ENCODE peak calls at places on chromosome 21, in six cellular contexts. One of them, this sample, is unnamed.

GRCh38 chr21:38989745-38990423 is 184.2 kb downstream of the ETS2 start:
- ATAC-seq in K562: no peak
- ATAC-seq in A549: no peak
- ATAC-seq in HepG2: peak
- ATAC-seq in upper lobe of left lung: peak
- ATAC-seq in GM12878: no peak
- ATAC-seq in this sample: no peak

GRCh38 chr21:28781602-28782274 is 210.9 kb downstream of the LTN1 start:
- ATAC-seq in K562: peak
- ATAC-seq in A549: peak
- ATAC-seq in HepG2: peak
- ATAC-seq in upper lobe of left lung: no peak
- ATAC-seq in GM12878: peak
- ATAC-seq in this sample: no peak

GRCh38 chr21:44079446-44079845 is 27.8 kb upstream of the PWP2 start:
- ATAC-seq in K562: no peak
- ATAC-seq in A549: no peak
- ATAC-seq in HepG2: no peak
- ATAC-seq in upper lobe of left lung: no peak
- ATAC-seq in GM12878: no peak
- ATAC-seq in this sample: no peak

GRCh38 chr21:31253684-31254083 is 90.4 kb downstream of the TIAM1 start:
- ATAC-seq in K562: no peak
- ATAC-seq in A549: no peak
- ATAC-seq in HepG2: no peak
- ATAC-seq in upper lobe of left lung: no peak
- ATAC-seq in GM12878: no peak
- ATAC-seq in this sample: no peak

GRCh38 chr21:17777321-17777720 is 41.8 kb downstream of the C21orf91 start:
- ATAC-seq in K562: no peak
- ATAC-seq in A549: no peak
- ATAC-seq in HepG2: no peak
- ATAC-seq in upper lobe of left lung: no peak
- ATAC-seq in GM12878: no peak
- ATAC-seq in this sample: no peak

GRCh38 chr21:44551290-44552015 is at the start of gene KRTAP10-2:
- ATAC-seq in K562: no peak
- ATAC-seq in A549: no peak
- ATAC-seq in HepG2: peak
- ATAC-seq in upper lobe of left lung: no peak
- ATAC-seq in GM12878: no peak
- ATAC-seq in this sample: no peak

GRCh38 chr21:28148400-28149064 is 844.1 kb downstream of the LTN1 start:
- ATAC-seq in K562: no peak
- ATAC-seq in A549: no peak
- ATAC-seq in HepG2: no peak
- ATAC-seq in upper lobe of left lung: no peak
- ATAC-seq in GM12878: no peak
- ATAC-seq in this sample: no peak

GRCh38 chr21:31503939-31504338 is 155.6 kb upstream of the SOD1 start:
- ATAC-seq in K562: no peak
- ATAC-seq in A549: no peak
- ATAC-seq in HepG2: no peak
- ATAC-seq in upper lobe of left lung: no peak
- ATAC-seq in GM12878: no peak
- ATAC-seq in this sample: no peak

GRCh38 chr21:40074198-40074597 is 207.0 kb downstream of the PCP4 start:
- ATAC-seq in K562: no peak
- ATAC-seq in A549: no peak
- ATAC-seq in HepG2: no peak
- ATAC-seq in upper lobe of left lung: no peak
- ATAC-seq in GM12878: no peak
- ATAC-seq in this sample: no peak

GRCh38 chr21:25717491-25718139 is 17.1 kb downstream of the ATP5PF start:
- ATAC-seq in K562: peak
- ATAC-seq in A549: no peak
- ATAC-seq in HepG2: no peak
- ATAC-seq in upper lobe of left lung: no peak
- ATAC-seq in GM12878: no peak
- ATAC-seq in this sample: no peak

GRCh38 chr21:29812947-29813346 is 126.8 kb downstream of the GRIK1 start:
- ATAC-seq in K562: no peak
- ATAC-seq in A549: no peak
- ATAC-seq in HepG2: no peak
- ATAC-seq in upper lobe of left lung: no peak
- ATAC-seq in GM12878: no peak
- ATAC-seq in this sample: no peak

GRCh38 chr21:34358866-34359265 is 4.9 kb upstream of the KCNE2 start:
- ATAC-seq in K562: no peak
- ATAC-seq in A549: no peak
- ATAC-seq in HepG2: no peak
- ATAC-seq in upper lobe of left lung: no peak
- ATAC-seq in GM12878: no peak
- ATAC-seq in this sample: no peak

GRCh38 chr21:26389971-26390641 is 183.0 kb downstream of the CYYR1 start:
- ATAC-seq in K562: no peak
- ATAC-seq in A549: peak
- ATAC-seq in HepG2: no peak
- ATAC-seq in upper lobe of left lung: no peak
- ATAC-seq in GM12878: no peak
- ATAC-seq in this sample: no peak

GRCh38 chr21:16932314-16932713 is 580.5 kb upstream of the CXADR start:
- ATAC-seq in K562: no peak
- ATAC-seq in A549: no peak
- ATAC-seq in HepG2: no peak
- ATAC-seq in upper lobe of left lung: no peak
- ATAC-seq in GM12878: no peak
- ATAC-seq in this sample: no peak

GRCh38 chr21:25518491-25518911 is 88.8 kb downstream of the MRPL39 start:
- ATAC-seq in K562: no peak
- ATAC-seq in A549: no peak
- ATAC-seq in HepG2: no peak
- ATAC-seq in upper lobe of left lung: no peak
- ATAC-seq in GM12878: no peak
- ATAC-seq in this sample: no peak

GRCh38 chr21:15823486-15824150 is 93.8 kb downstream of the USP25 start:
- ATAC-seq in K562: no peak
- ATAC-seq in A549: no peak
- ATAC-seq in HepG2: no peak
- ATAC-seq in upper lobe of left lung: no peak
- ATAC-seq in GM12878: no peak
- ATAC-seq in this sample: no peak

GRCh38 chr21:21384977-21385376 is 386.8 kb downstream of the NCAM2 start:
- ATAC-seq in K562: no peak
- ATAC-seq in A549: no peak
- ATAC-seq in HepG2: no peak
- ATAC-seq in upper lobe of left lung: no peak
- ATAC-seq in GM12878: no peak
- ATAC-seq in this sample: no peak

GRCh38 chr21:37503848-37504467 is 137.4 kb downstream of the DYRK1A start:
- ATAC-seq in K562: no peak
- ATAC-seq in A549: no peak
- ATAC-seq in HepG2: no peak
- ATAC-seq in upper lobe of left lung: no peak
- ATAC-seq in GM12878: no peak
- ATAC-seq in this sample: no peak

GRCh38 chr21:17786219-17787181 is 32.7 kb downstream of the C21orf91 start:
- ATAC-seq in K562: no peak
- ATAC-seq in A549: no peak
- ATAC-seq in HepG2: peak
- ATAC-seq in upper lobe of left lung: no peak
- ATAC-seq in GM12878: no peak
- ATAC-seq in this sample: no peak

GRCh38 chr21:26776320-26777021 is 68.7 kb downstream of the ADAMTS1 start:
- ATAC-seq in K562: no peak
- ATAC-seq in A549: no peak
- ATAC-seq in HepG2: no peak
- ATAC-seq in upper lobe of left lung: no peak
- ATAC-seq in GM12878: no peak
- ATAC-seq in this sample: no peak

GRCh38 chr21:38995071-38995669 is 188.1 kb downstream of the PSMG1 start:
- ATAC-seq in K562: no peak
- ATAC-seq in A549: no peak
- ATAC-seq in HepG2: no peak
- ATAC-seq in upper lobe of left lung: no peak
- ATAC-seq in GM12878: no peak
- ATAC-seq in this sample: no peak

GRCh38 chr21:26061437-26061836 is 109.1 kb downstream of the APP start:
- ATAC-seq in K562: no peak
- ATAC-seq in A549: no peak
- ATAC-seq in HepG2: no peak
- ATAC-seq in upper lobe of left lung: no peak
- ATAC-seq in GM12878: no peak
- ATAC-seq in this sample: peak

GRCh38 chr21:21929228-21929627 is 931.0 kb downstream of the NCAM2 start:
- ATAC-seq in K562: no peak
- ATAC-seq in A549: no peak
- ATAC-seq in HepG2: no peak
- ATAC-seq in upper lobe of left lung: no peak
- ATAC-seq in GM12878: no peak
- ATAC-seq in this sample: no peak

GRCh38 chr21:39094847-39095525 is 88.3 kb downstream of the PSMG1 start:
- ATAC-seq in K562: peak
- ATAC-seq in A549: peak
- ATAC-seq in HepG2: peak
- ATAC-seq in upper lobe of left lung: peak
- ATAC-seq in GM12878: no peak
- ATAC-seq in this sample: no peak

GRCh38 chr21:29342394-29342957 is 43.8 kb downstream of the BACH1 start:
- ATAC-seq in K562: no peak
- ATAC-seq in A549: peak
- ATAC-seq in HepG2: no peak
- ATAC-seq in upper lobe of left lung: no peak
- ATAC-seq in GM12878: peak
- ATAC-seq in this sample: peak

GRCh38 chr21:28393279-28393678 is 599.4 kb downstream of the LTN1 start:
- ATAC-seq in K562: no peak
- ATAC-seq in A549: no peak
- ATAC-seq in HepG2: no peak
- ATAC-seq in upper lobe of left lung: peak
- ATAC-seq in GM12878: no peak
- ATAC-seq in this sample: peak

GRCh38 chr21:37658994-37659458 is 257.2 kb downstream of the KCNJ6 start:
- ATAC-seq in K562: peak
- ATAC-seq in A549: peak
- ATAC-seq in HepG2: no peak
- ATAC-seq in upper lobe of left lung: peak
- ATAC-seq in GM12878: no peak
- ATAC-seq in this sample: peak

GRCh38 chr21:37341254-37341960 is 25.2 kb upstream of the DYRK1A start:
- ATAC-seq in K562: no peak
- ATAC-seq in A549: no peak
- ATAC-seq in HepG2: no peak
- ATAC-seq in upper lobe of left lung: no peak
- ATAC-seq in GM12878: no peak
- ATAC-seq in this sample: no peak

GRCh38 chr21:44089001-44089911 is 17.9 kb upstream of the PWP2 start:
- ATAC-seq in K562: no peak
- ATAC-seq in A549: no peak
- ATAC-seq in HepG2: no peak
- ATAC-seq in upper lobe of left lung: peak
- ATAC-seq in GM12878: no peak
- ATAC-seq in this sample: no peak

DNA sequence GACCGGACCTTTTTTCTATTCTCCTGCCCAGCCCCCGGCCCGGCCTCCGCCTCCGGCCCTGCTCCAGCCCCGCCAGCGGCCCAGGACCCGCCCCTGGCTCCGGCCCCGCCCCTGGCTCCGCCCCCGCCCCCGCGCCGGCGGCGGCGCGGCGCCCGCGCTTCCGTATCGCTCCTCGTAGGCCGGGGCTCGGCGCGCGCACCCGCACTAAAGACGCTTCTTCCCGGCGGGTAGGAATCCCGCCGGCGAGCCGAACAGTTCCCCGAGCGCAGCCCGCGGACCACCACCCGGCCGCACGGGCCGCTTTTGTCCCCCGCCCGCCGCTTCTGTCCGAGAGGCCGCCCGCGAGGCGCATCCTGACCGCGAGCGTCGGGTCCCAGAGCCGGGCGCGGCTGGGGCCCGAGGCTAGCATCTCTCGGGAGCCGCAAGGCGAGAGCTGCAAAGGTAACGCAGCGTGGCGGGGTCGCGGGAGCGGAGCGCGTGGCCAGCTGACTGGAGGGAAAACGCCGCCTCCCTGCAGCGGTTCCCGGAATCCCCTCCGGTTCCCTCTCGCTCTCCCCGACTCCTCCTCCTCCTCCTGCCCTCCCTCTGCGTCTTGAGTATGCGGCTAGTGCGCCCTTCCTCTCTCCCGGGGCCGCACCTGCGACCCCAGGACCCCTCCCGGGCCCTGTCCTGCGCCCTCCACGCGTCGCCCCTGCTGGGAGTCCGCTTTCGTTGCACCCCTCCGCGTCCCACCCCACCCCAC is at the start of gene IFNAR2:
- ATAC-seq in K562: peak
- ATAC-seq in A549: peak
- ATAC-seq in HepG2: peak
- ATAC-seq in upper lobe of left lung: peak
- ATAC-seq in GM12878: peak
- ATAC-seq in this sample: peak
- TF ChIP-seq EP300 in K562: no peak
- TF ChIP-seq EP300 in A549: no peak
- TF ChIP-seq EP300 in HepG2: no peak
- TF ChIP-seq EP300 in upper lobe of left lung: no peak
- TF ChIP-seq EP300 in GM12878: no peak
- TF ChIP-seq EP300 in this sample: no peak

GRCh38 chr21:35751171-35751570 is 309.2 kb downstream of the SETD4 start:
- ATAC-seq in K562: no peak
- ATAC-seq in A549: no peak
- ATAC-seq in HepG2: no peak
- ATAC-seq in upper lobe of left lung: no peak
- ATAC-seq in GM12878: no peak
- ATAC-seq in this sample: no peak
- TF ChIP-seq EP300 in K562: no peak
- TF ChIP-seq EP300 in A549: no peak
- TF ChIP-seq EP300 in HepG2: no peak
- TF ChIP-seq EP300 in upper lobe of left lung: no peak
- TF ChIP-seq EP300 in GM12878: no peak
- TF ChIP-seq EP300 in this sample: no peak

GRCh38 chr21:45635271-45636151 is 8.0 kb upstream of the PCBP3 start:
- ATAC-seq in K562: no peak
- ATAC-seq in A549: no peak
- ATAC-seq in HepG2: no peak
- ATAC-seq in upper lobe of left lung: no peak
- ATAC-seq in GM12878: no peak
- ATAC-seq in this sample: no peak
- TF ChIP-seq EP300 in K562: no peak
- TF ChIP-seq EP300 in A549: no peak
- TF ChIP-seq EP300 in HepG2: no peak
- TF ChIP-seq EP300 in upper lobe of left lung: no peak
- TF ChIP-seq EP300 in GM12878: no peak
- TF ChIP-seq EP300 in this sample: no peak

DNA sequence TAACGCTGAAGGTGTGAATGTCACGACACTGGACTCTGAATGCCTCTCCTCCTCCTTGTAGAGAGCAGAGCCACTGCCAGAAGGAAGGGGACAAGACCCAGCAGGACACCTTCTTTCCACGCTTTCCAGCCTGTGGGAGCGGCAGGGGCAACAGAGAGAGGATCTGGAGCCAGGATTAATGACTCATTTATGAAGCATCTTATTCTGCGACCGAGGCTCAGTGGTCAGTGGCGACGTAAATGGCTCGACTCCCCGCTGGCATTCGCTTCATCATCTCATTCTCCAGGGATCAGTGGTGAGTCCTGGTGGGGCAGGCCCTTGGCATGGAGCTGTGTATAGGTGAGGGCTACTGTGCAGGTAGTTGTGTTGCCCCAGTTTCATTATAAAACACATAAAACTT is 4.6 kb downstream of the SLC37A1 start:
- ATAC-seq in K562: no peak
- ATAC-seq in A549: peak
- ATAC-seq in HepG2: no peak
- ATAC-seq in upper lobe of left lung: no peak
- ATAC-seq in GM12878: no peak
- ATAC-seq in this sample: no peak
- TF ChIP-seq EP300 in K562: no peak
- TF ChIP-seq EP300 in A549: no peak
- TF ChIP-seq EP300 in HepG2: no peak
- TF ChIP-seq EP300 in upper lobe of left lung: no peak
- TF ChIP-seq EP300 in GM12878: no peak
- TF ChIP-seq EP300 in this sample: no peak

This sample was measured in gastroesophageal sphincter.